ENCODE peak calls at places on chromosomes 6 and 20, in eight cellular contexts. O is AG10803, U is endodermal cell, M is body of pancreas, Y is fibroblast of lung, T is neural progenitor cell, I is left ventricle myocardium inferior, G is IMR-90. R is an unnamed sample.

GRCh38 chr6:41252401-41252800 is 24.3 kb downstream of the TREML4 start:
- DNase-seq in U (no peak), G (no peak), T (no peak), I (no peak), Y (no peak), O (no peak), M (no peak), R (no peak)

GRCh38 chr6:37809144-37809543 is 10.4 kb upstream of the ZFAND3 start:
- DNase-seq in Y (peak; percentile 87), U (no peak), M (no peak), O (peak; percentile 35), I (peak; percentile 52), G (peak; percentile 44), T (no peak), R (no peak)

GRCh38 chr20:37542281-37542680 is 14.6 kb upstream of the BLCAP start:
- DNase-seq in Y (no peak), G (peak; percentile 37), I (no peak), O (no peak), U (no peak), T (no peak), M (no peak), R (no peak)

GRCh38 chr20:20237093-20237959 is 130.6 kb upstream of the INSM1 start:
- DNase-seq in O (peak; percentile 29), U (peak; percentile 82), M (peak; percentile 49), Y (peak; percentile 34), T (peak; percentile 75), G (peak; percentile 14), I (no peak), R (no peak)

GRCh38 chr20:60000271-60001026 is 42.2 kb downstream of the CDH26 start:
- DNase-seq in O (no peak), G (no peak), I (no peak), Y (no peak), T (no peak), U (peak; percentile 52), M (no peak), R (no peak)

GRCh38 chr6:159233365-159234101 is 64.3 kb downstream of the FNDC1 start:
- DNase-seq in I (no peak), Y (no peak), T (peak; percentile 71), O (no peak), M (peak; percentile 70), G (no peak), U (peak; percentile 82), R (no peak)

GRCh38 chr6:128018821-128019220 is 118.0 kb upstream of the THEMIS start:
- DNase-seq in M (no peak), U (no peak), I (no peak), T (no peak), G (no peak), Y (no peak), O (no peak), R (no peak)

GRCh38 chr6:168310945-168311344 is 8.6 kb downstream of the DACT2 start:
- DNase-seq in U (no peak), M (no peak), Y (no peak), T (no peak), I (no peak), G (no peak), O (no peak), R (no peak)

GRCh38 chr20:45612314-45612713 is 17.2 kb upstream of the WFDC10A start:
- DNase-seq in T (no peak), M (no peak), I (no peak), G (no peak), O (no peak), U (no peak), Y (no peak), R (no peak)

GRCh38 chr6:32840604-32841246 is 2.2 kb upstream of the TAP2 start:
- DNase-seq in T (no peak), M (no peak), G (no peak), O (no peak), U (no peak), I (no peak), Y (no peak), R (no peak)

GRCh38 chr6:32842021-32842650 is 1.7 kb downstream of the PSMB8 start:
- DNase-seq in O (no peak), M (no peak), U (no peak), T (no peak), I (no peak), Y (no peak), G (no peak), R (no peak)

GRCh38 chr6:32843979-32844838 is at the start of gene PSMB8:
- DNase-seq in Y (peak; percentile 91), O (peak; percentile 91), I (peak; percentile 95), G (peak; percentile 90), T (peak; percentile 96), M (peak; percentile 98), U (peak; percentile 98), R (peak; percentile 73)

GRCh38 chr6:32843321-32843978 is 397 bp downstream of the PSMB8 start:
- DNase-seq in T (no peak), G (no peak), I (no peak), M (no peak), O (no peak), Y (peak; percentile 17), U (peak; percentile 77), R (no peak)

GRCh38 chr6:32842690-32843089 is 1.2 kb downstream of the PSMB8 start:
- DNase-seq in T (no peak), G (no peak), O (no peak), Y (no peak), I (no peak), U (no peak), M (no peak), R (no peak)
- H3K4me3 ChIP-seq in T (no peak overlapping the region), G (no peak overlapping the region), O (peak overlapping the region; percentile 10), Y (no peak overlapping the region), I (peak overlapping the region; percentile 85), U (no peak overlapping the region), M (no peak overlapping the region), R (peak overlapping the region; percentile 71)

GRCh38 chr6:161418458-161418945 is 144.6 kb upstream of the AGPAT4 start:
- DNase-seq in T (peak; percentile 82), O (peak; percentile 85), Y (peak; percentile 93), U (peak; percentile 66), G (peak; percentile 85), M (peak; percentile 64), I (no peak), R (no peak)
- TF ChIP-seq CTCF in T (peak; percentile 86), O (peak; percentile 82), Y (peak; percentile 68), U (peak; percentile 83), G (peak; percentile 74), M (peak; percentile 81), I (peak; percentile 81), R (peak; percentile 76)

DNA sequence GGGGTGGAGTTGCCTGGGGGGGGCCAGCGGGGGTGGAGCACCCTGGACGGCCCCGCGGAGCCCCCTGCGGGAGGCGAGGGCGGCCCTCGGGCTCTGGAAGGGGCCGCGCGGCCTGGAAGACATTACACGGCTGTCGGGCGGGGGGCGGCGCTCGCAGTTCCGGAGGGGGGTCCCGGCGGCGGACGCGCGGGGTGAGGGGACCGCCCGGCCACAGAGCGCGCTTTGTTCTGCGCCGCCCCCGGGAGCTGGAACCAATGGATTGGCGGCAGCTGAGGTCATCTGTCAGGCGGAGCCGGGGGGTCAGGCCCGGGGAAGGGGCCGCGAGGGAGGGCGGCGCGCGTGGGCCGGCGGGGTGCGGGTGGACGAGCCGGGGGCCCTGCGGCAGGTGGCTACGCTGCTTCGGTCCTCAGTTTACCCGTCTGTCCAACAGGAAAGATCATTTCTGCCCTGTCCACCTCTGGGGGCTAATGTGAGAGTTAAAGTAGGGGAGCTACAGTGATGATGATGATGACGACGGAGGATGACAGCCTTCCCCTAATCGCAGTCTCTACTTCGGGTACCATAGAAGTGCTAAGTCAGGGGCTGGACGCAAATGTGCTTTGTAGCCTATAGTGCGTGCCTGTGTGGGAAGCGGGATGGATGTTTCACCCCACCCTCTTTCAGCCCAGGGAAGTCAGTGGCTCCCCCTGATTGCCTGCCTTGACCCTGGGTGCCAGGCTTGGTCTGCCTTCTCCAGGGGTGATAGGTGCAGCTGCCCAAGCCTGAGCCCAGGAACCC is 10.4 kb downstream of the SRXN1 start:
- DNase-seq in U (peak; percentile 87), O (no peak), G (no peak), Y (no peak), M (no peak), T (peak; percentile 67), I (peak; percentile 49), R (no peak)
- H3K4me3 ChIP-seq in U (no peak overlapping the region), O (no peak overlapping the region), G (peak overlapping the region; percentile 17), Y (no peak overlapping the region), M (no peak overlapping the region), T (no peak overlapping the region), I (peak overlapping the region; percentile 72), R (peak overlapping the region; percentile 43)

GRCh38 chr6:30006170-30007131 is 54.6 kb upstream of the POLR1H start:
- DNase-seq in I (peak; percentile 41), G (peak; percentile 3), Y (no peak), T (peak; percentile 46), O (peak; percentile 5), U (peak; percentile 60), M (peak; percentile 31), R (no peak)
- TF ChIP-seq CTCF in I (no peak), G (no peak), Y (no peak), T (no peak), O (no peak), U (no peak), M (no peak), R (no peak)

GRCh38 chr6:75210885-75211739 is 5.3 kb upstream of the COL12A1 start:
- DNase-seq in U (peak; percentile 61), G (peak; percentile 79), T (peak; percentile 83), O (peak; percentile 73), I (no peak), Y (peak; percentile 85), M (peak; percentile 58), R (no peak)
- H3K4me3 ChIP-seq in U (no peak overlapping the region), G (no peak overlapping the region), T (no peak overlapping the region), O (no peak overlapping the region), I (no peak overlapping the region), Y (no peak overlapping the region), M (no peak overlapping the region), R (no peak overlapping the region)

GRCh38 chr6:155832596-155832995 is 377.0 kb upstream of the NOX3 start:
- DNase-seq in Y (peak; percentile 76), T (no peak), M (no peak), U (peak; percentile 48), G (peak; percentile 90), O (peak; percentile 1), I (no peak), R (no peak)
- TF ChIP-seq CTCF in Y (peak; percentile 22), T (no peak), M (no peak), U (peak; percentile 29), G (peak; percentile 40), O (no peak), I (no peak), R (peak; percentile 18)

DNA sequence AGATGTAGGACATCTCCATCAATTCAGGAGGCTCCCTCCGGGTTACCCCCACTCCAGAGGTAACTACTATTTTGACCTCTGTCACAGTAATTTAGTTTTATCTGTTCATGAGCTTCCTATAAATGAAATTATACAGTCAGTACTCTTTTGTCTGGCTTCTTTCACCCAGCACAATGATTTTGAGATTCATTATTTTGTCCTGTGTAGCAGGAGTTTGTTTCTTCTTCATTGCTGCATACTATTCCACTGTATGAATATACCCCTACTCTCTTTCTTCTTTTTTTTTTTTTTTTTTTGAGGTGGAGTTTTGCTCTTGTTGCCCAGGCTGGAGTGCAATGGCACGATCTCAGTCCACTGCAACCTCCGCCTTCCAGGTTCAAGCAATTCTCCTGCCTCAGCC is 11.8 kb upstream of the AP5S1 start:
- DNase-seq in T (no peak), O (no peak), M (no peak), I (no peak), Y (no peak), U (no peak), G (no peak), R (no peak)
- H3K4me3 ChIP-seq in T (no peak overlapping the region), O (no peak overlapping the region), M (no peak overlapping the region), I (peak overlapping the region; percentile 46), Y (no peak overlapping the region), U (no peak overlapping the region), G (no peak overlapping the region), R (peak overlapping the region; percentile 1)

R was measured in epithelial cell of proximal tubule.